ENCODE peak calls at places on chromosomes 3 and 15, in seven cellular contexts. X is ovary, P is body of pancreas, Z is Peyer's patch, W is IMR-90, G is tibial nerve, V is transverse colon. H is an unnamed sample. For H3K27me3 and H3K36me3, the result is how much of the 10 kb centered on the place peaks cover.

GRCh38 chr3:4721511-4721911 is 228.4 kb downstream of the ITPR1 start:
- DNase-seq in G (no peak), V (no peak), P (no peak), Z (no peak), X (no peak), W (peak), H (no peak)

GRCh38 chr3:66021731-66022131 is 17.0 kb downstream of the MAGI1 start:
- DNase-seq in X (no peak), G (no peak), W (no peak), P (peak), Z (no peak), V (no peak), H (no peak)

GRCh38 chr3:42590989-42591756 is 513 bp downstream of the SS18L2 start:
- DNase-seq in G (no peak), W (no peak), P (no peak), V (no peak), X (peak), Z (no peak), H (no peak)

GRCh38 chr3:50254577-50255250 is 14.2 kb upstream of the SEMA3B start:
- DNase-seq in W (no peak), Z (no peak), X (no peak), P (no peak), G (peak), V (no peak), H (no peak)

GRCh38 chr3:52171577-52172261 is 17.5 kb upstream of the POC1A start:
- DNase-seq in Z (no peak), X (no peak), V (no peak), W (peak), P (no peak), G (no peak), H (no peak)

GRCh38 chr3:123140591-123140990 is 61.2 kb upstream of the SEC22A start:
- DNase-seq in P (no peak), X (no peak), G (no peak), V (no peak), W (no peak), Z (no peak), H (no peak)

GRCh38 chr3:127786358-127787070 is 35.8 kb downstream of the MGLL start:
- DNase-seq in V (peak), W (peak), X (peak), G (peak), Z (peak), P (peak), H (peak)

GRCh38 chr15:27017168-27017809 is 46.3 kb downstream of the GABRG3 start:
- DNase-seq in X (no peak), P (peak), W (peak), Z (no peak), V (no peak), G (peak), H (no peak)

GRCh38 chr3:101131767-101132166 is 138.5 kb upstream of the ABI3BP start:
- DNase-seq in X (no peak), P (no peak), Z (no peak), G (no peak), W (no peak), V (no peak), H (no peak)

GRCh38 chr3:140842984-140843649 is 98.5 kb upstream of the SLC25A36 start:
- DNase-seq in W (no peak), P (no peak), Z (no peak), X (no peak), G (no peak), V (no peak), H (no peak)

GRCh38 chr15:85749261-85750151 is 45.2 kb downstream of the KLHL25 start:
- DNase-seq in G (no peak), X (peak), P (no peak), V (no peak), Z (peak), W (peak), H (no peak)

GRCh38 chr3:70176224-70176623 is 136.2 kb downstream of the MDFIC2 start:
- DNase-seq in W (no peak), Z (no peak), V (no peak), P (no peak), X (no peak), G (no peak), H (no peak)

GRCh38 chr15:39919740-39920509 is at the start of gene GPR176:
- DNase-seq in P (peak), G (peak), Z (peak), V (peak), W (peak), X (peak), H (no peak)

GRCh38 chr15:88651293-88651692 is 12.5 kb downstream of the ISG20 start:
- DNase-seq in W (peak), X (no peak), G (no peak), Z (peak), V (no peak), P (no peak), H (peak)

GRCh38 chr3:35968223-35968622 is 328.9 kb downstream of the ARPP21 start:
- DNase-seq in G (no peak), V (no peak), X (no peak), Z (no peak), W (no peak), P (no peak), H (no peak)

GRCh38 chr3:19103510-19103909 is 44.8 kb upstream of the KCNH8 start:
- DNase-seq in G (no peak), P (no peak), V (no peak), X (no peak), W (no peak), Z (no peak), H (no peak)

GRCh38 chr3:127824151-127824825 is 2.0 kb upstream of the MGLL start:
- DNase-seq in P (no peak), W (no peak), X (no peak), Z (no peak), G (no peak), V (no peak), H (no peak)

GRCh38 chr3:103075282-103075681 is 640.5 kb downstream of the ZPLD1 start:
- DNase-seq in G (no peak), P (no peak), V (no peak), W (no peak), Z (no peak), X (no peak), H (no peak)

GRCh38 chr15:56616551-56616950 is 116.8 kb downstream of the ZNF280D start:
- DNase-seq in P (no peak), V (no peak), W (no peak), X (no peak), Z (no peak), G (no peak), H (no peak)

GRCh38 chr15:90099072-90099867 is 3.0 kb downstream of the IDH2 start:
- DNase-seq in Z (no peak), P (no peak), X (no peak), G (no peak), W (no peak), V (peak), H (no peak)

GRCh38 chr15:43133429-43134156 is at the start of gene TMEM62:
- DNase-seq in X (peak), P (peak), Z (peak), V (peak), G (peak), W (peak), H (peak)

GRCh38 chr3:8464668-8465067 is 37.0 kb upstream of the LMCD1 start:
- DNase-seq in V (no peak), W (no peak), Z (no peak), P (peak), G (no peak), X (no peak), H (no peak)

GRCh38 chr3:182904164-182904563 is 76.2 kb downstream of the DCUN1D1 start:
- DNase-seq in W (no peak), P (no peak), G (no peak), Z (no peak), V (no peak), X (no peak), H (no peak)
- H3K27me3 ChIP-seq in W (under half), P (under half), G (under half), Z (under half), V (under half), X (under half), H (under half)

DNA sequence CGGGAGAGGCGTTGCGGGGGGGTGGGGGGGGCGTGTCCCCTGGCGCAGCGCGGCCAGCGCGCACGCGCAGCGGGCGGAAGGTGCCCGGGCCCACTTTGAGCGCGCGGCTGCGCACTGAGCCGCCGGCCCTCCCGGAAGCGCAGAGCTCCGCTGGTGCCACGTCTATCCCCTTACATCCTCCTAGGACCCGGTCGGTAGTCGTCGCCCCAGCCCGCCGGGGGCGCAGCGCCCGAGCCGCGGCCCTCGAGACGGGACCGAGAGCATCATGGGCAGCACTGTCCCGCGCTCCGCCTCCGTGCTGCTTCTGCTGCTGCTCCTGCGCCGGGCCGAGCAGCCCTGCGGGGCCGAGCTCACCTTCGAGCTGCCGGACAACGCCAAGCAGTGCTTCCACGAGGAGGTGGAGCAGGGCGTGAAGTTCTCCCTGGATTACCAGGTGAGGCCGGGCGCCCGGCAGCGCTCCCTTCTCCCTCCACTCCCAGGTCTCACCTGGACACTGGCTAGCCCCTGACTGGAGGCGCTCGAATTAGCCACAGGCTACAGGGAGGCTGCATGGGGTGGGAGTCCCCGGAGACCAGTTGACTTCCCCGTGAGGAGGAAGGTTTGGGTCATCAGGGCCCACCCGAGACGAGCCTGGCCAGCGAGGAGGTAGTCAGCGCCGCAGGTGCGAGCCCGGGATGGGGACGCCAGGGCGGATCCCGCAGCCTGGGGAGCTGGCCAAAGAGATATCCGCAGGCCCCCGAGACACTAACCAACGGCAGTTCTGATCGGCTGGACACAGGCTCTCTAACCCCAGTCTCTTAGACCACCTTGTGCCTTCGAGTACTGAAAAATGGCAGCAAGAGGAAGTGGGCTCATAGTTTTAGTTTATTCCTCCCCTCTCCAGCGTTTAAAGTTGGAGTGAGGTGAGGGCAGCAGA is at the start of gene TMED3:
- DNase-seq in W (peak), X (peak), G (peak), P (peak), V (peak), Z (peak), H (peak)
- TF ChIP-seq POLR2A in W (peak), X (no peak), G (no peak), P (peak), V (no peak), Z (no peak), H (no peak)

GRCh38 chr3:47323431-47324277 is 40.9 kb downstream of the KLHL18 start:
- DNase-seq in W (peak), Z (no peak), P (no peak), G (no peak), X (no peak), V (no peak), H (no peak)
- H3K36me3 ChIP-seq in W (under half), Z (under half), P (under half), G (under half), X (under half), V (under half), H (half or more)

DNA sequence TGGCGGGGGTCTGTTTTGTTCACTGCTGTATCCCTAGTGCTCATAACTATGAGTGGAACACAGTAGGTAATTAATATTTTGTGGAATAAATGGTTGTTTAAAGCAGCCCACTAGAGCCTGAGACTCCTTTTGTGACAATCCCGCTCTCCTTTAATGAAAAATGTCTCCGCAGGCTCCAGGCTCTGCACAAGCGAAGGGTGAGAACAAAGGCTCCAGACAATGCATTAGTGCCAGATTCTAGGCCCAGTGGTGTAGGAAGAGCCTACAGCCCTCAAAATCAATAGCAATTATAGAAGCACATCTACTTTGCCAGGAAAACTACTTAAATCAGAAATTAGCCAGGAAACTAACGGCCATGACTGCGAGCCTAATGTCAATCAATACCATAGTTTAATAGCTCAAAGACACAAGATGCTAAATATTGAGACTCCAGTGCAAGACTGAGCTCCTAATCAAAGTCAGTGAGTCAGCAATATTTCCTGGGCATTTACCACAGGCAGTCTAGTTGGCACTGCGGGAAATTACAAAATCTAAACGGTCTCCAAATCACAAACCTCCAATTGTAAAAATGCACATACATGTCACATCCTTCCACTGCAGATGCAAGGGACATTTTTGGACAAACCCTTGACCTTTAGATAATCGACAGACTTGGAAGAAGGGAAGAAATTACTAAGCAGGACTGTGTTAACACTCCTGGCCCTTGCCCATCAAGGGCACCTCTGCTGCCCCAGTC is 2.3 kb downstream of the ANXA2 start:
- DNase-seq in P (no peak), Z (no peak), X (no peak), G (no peak), W (no peak), V (no peak), H (no peak)
- H3K27me3 ChIP-seq in P (under half), Z (under half), X (under half), G (under half), W (under half), V (under half), H (under half)

GRCh38 chr15:74402873-74403589 is 30.7 kb downstream of the SEMA7A start:
- DNase-seq in G (no peak), P (no peak), V (peak), W (no peak), Z (no peak), X (no peak), H (no peak)
- TF ChIP-seq POLR2A in G (no peak), P (no peak), V (no peak), W (no peak), Z (no peak), X (no peak), H (no peak)

DNA sequence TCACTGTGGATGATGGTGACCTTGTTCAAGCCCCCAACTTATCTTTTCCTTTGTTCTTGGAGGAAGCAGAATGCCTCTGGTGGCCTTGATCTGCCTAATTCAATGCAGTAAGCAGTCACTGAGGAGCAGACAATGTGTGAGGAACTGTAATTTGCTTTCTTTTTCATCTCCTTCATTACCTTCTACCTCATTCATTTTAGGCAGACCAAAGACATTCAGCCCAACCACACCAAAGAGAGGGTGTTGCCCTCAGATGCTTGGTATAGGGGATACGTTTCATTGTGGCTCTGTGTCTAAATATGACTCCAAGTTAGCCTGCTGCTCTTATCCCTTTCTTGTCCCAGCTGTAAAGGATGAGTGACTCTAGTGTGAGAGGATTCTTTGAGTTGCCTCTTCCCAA is 15.3 kb downstream of the EXOSC7 start:
- DNase-seq in G (no peak), V (no peak), Z (no peak), X (no peak), W (no peak), P (no peak), H (no peak)
- H3K36me3 ChIP-seq in G (under half), V (under half), Z (under half), X (under half), W (under half), P (under half), H (under half)

GRCh38 chr3:68915973-68916372 is 16.4 kb downstream of the TAFA4 start:
- DNase-seq in V (no peak), X (no peak), W (no peak), P (no peak), Z (no peak), G (no peak), H (no peak)

DNA sequence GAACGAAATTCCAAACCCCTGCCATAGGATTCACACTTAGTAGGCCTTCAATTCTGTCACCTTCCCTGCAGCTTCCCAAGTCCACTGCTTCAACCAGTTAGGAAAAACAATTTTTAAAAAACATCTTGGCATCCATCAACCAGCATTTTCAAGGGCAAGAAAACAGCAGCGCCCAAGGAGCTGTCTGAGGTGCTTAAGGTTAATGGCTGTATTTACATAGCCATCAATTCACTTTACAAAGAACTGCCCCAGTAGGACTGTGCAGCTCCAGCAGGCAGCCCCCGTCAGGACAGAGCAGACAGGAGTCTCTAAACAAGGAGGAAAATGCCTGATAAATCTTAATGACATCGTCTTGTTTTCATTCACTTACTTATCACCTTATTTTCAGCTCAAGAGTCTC is 13.3 kb downstream of the TAFA4 start:
- DNase-seq in W (peak), Z (no peak), G (no peak), V (no peak), P (no peak), X (no peak), H (no peak)
- H3K27me3 ChIP-seq in W (under half), Z (under half), G (under half), V (under half), P (under half), X (under half), H (under half)

H was measured in esophagus muscularis mucosa.